ENCODE peak calls at places on chromosome 22, in nine cellular contexts. B, G, P, F, Z, O, V, Y and C are unnamed samples.

GRCh38 chr22:19543970-19544708 is 19.9 kb upstream of the CLDN5 start:
- DNase-seq in B (no peak), F (no peak), O (no peak), Y (no peak), V (no peak), Z (peak; percentile 44), P (peak; percentile 27), G (no peak), C (no peak)

GRCh38 chr22:37907036-37907954 is 1.2 kb downstream of the MICALL1 start:
- DNase-seq in V (no peak), B (no peak), Y (no peak), Z (no peak), F (no peak), O (peak; percentile 15), G (peak; percentile 47), P (no peak), C (no peak)

GRCh38 chr22:37931893-37932389 is 21.5 kb downstream of the C22orf23 start:
- DNase-seq in B (no peak), P (no peak), G (no peak), Y (no peak), O (no peak), Z (no peak), V (no peak), F (no peak), C (peak; percentile 72)

GRCh38 chr22:22684605-22685561 is 40.5 kb downstream of the GGTLC2 start:
- DNase-seq in V (peak; percentile 46), B (no peak), F (peak; percentile 43), P (peak; percentile 62), Z (no peak), Y (peak; percentile 1), G (peak; percentile 39), O (peak; percentile 88), C (peak; percentile 3)

GRCh38 chr22:50507421-50507990 is at the start of gene LMF2:
- DNase-seq in B (peak; percentile 100), P (peak; percentile 97), V (peak; percentile 94), Z (peak; percentile 97), G (no peak), F (no peak), Y (peak; percentile 47), O (no peak), C (peak; percentile 69)

GRCh38 chr22:24099661-24100060 is 81.6 kb upstream of the SUSD2 start:
- DNase-seq in Y (no peak), O (no peak), F (no peak), G (no peak), Z (peak; percentile 49), P (peak; percentile 38), V (no peak), B (no peak), C (no peak)

GRCh38 chr22:29320546-29320945 is 5.0 kb upstream of the RASL10A start:
- DNase-seq in F (no peak), P (no peak), V (no peak), Y (no peak), O (no peak), G (no peak), B (no peak), Z (no peak), C (no peak)

GRCh38 chr22:26825960-26826359 is 168.6 kb downstream of the MIAT start:
- DNase-seq in G (no peak), Z (no peak), Y (no peak), F (no peak), B (no peak), V (no peak), P (no peak), O (no peak), C (no peak)

GRCh38 chr22:29245626-29246385 is 22.0 kb downstream of the RHBDD3 start:
- DNase-seq in O (peak; percentile 54), V (peak; percentile 93), B (peak; percentile 58), G (peak; percentile 58), F (peak; percentile 37), Y (no peak), Z (peak; percentile 89), P (peak; percentile 88), C (peak; percentile 8)

GRCh38 chr22:38202437-38203089 is 769 bp downstream of the MAFF start:
- DNase-seq in B (no peak), V (peak; percentile 68), F (peak; percentile 79), G (peak; percentile 84), P (peak; percentile 85), O (peak; percentile 92), Y (peak; percentile 19), Z (peak; percentile 97), C (no peak)

GRCh38 chr22:20429254-20430100 is 8.1 kb downstream of the SCARF2 start:
- DNase-seq in O (no peak), G (no peak), Y (no peak), B (peak; percentile 8), Z (peak; percentile 86), F (no peak), P (peak; percentile 93), V (no peak), C (no peak)

GRCh38 chr22:28923826-28924732 is 40.7 kb downstream of the ZNRF3 start:
- DNase-seq in Y (peak; percentile 54), V (no peak), F (peak; percentile 27), B (no peak), G (no peak), Z (no peak), P (no peak), O (no peak), C (peak; percentile 70)

GRCh38 chr22:38203090-38203810 is 1.5 kb downstream of the MAFF start:
- DNase-seq in B (no peak), P (peak; percentile 80), G (peak; percentile 61), F (no peak), Y (peak; percentile 26), Z (no peak), O (peak; percentile 53), V (no peak), C (no peak)

GRCh38 chr22:46915978-46916730 is 153.7 kb downstream of the TBC1D22A start:
- DNase-seq in V (no peak), O (no peak), Z (no peak), P (no peak), Y (peak; percentile 8), F (no peak), B (no peak), G (no peak), C (no peak)

GRCh38 chr22:37203354-37204044 is 8.8 kb downstream of the SSTR3 start:
- DNase-seq in O (no peak), G (no peak), B (no peak), Z (peak; percentile 65), F (no peak), V (no peak), Y (no peak), P (peak; percentile 55), C (no peak)